ENCODE peak calls at places on chromosomes 12 and 14, in ten cellular contexts. K is lower leg skin, T is esophagus muscularis mucosa, B is ovary, U is fibroblast of lung, G is lung, A is left lung, N is Calu3, W is neural crest cell, F is body of pancreas. D is an unnamed sample.

GRCh38 chr12:92519284-92519683 is 183.5 kb upstream of the PLEKHG7 start:
- DNase-seq in T (no peak), U (no peak), G (no peak), K (no peak), N (no peak), W (no peak), A (no peak), F (no peak), B (no peak), D (no peak)

GRCh38 chr14:86712727-86713126 is 1182.8 kb downstream of the FLRT2 start:
- DNase-seq in T (no peak), N (no peak), F (no peak), W (no peak), U (no peak), A (no peak), B (no peak), K (no peak), G (no peak), D (no peak)

GRCh38 chr14:97713023-97713422 is 915.8 kb downstream of the VRK1 start:
- DNase-seq in U (no peak), A (no peak), N (no peak), G (no peak), B (no peak), K (no peak), T (no peak), F (no peak), W (no peak), D (no peak)

GRCh38 chr12:106021516-106021915 is 117.2 kb downstream of the NUAK1 start:
- DNase-seq in B (no peak), F (no peak), W (no peak), U (no peak), T (peak; percentile 47), G (no peak), A (no peak), K (no peak), N (no peak), D (no peak)

GRCh38 chr12:119822046-119822445 is 55.1 kb downstream of the CIT start:
- DNase-seq in B (no peak), N (no peak), A (no peak), W (no peak), G (no peak), K (no peak), T (no peak), U (no peak), F (no peak), D (no peak)

GRCh38 chr14:89479802-89480201 is 62.8 kb upstream of the FOXN3 start:
- DNase-seq in T (no peak), F (no peak), B (no peak), A (no peak), U (peak; percentile 9), G (no peak), N (no peak), K (no peak), W (no peak), D (no peak)

GRCh38 chr12:11765817-11766794 is 116.6 kb downstream of the ETV6 start:
- DNase-seq in F (peak; percentile 42), N (no peak), B (no peak), U (peak; percentile 79), A (peak; percentile 48), K (no peak), W (no peak), G (peak; percentile 32), T (no peak), D (peak; percentile 43)

GRCh38 chr14:105532735-105533141 is 6.4 kb downstream of the TMEM121 start:
- DNase-seq in T (no peak), U (peak; percentile 7), N (peak; percentile 50), K (no peak), W (peak; percentile 33), B (no peak), F (no peak), A (no peak), G (no peak), D (no peak)

GRCh38 chr12:68411371-68411770 is 79.2 kb upstream of the MDM1 start:
- DNase-seq in G (no peak), A (no peak), B (no peak), F (no peak), N (no peak), K (no peak), W (no peak), U (no peak), T (no peak), D (no peak)

GRCh38 chr14:21382886-21383847 is 652 bp downstream of the SUPT16H start:
- DNase-seq in N (peak; percentile 32), G (peak; percentile 42), A (peak; percentile 41), F (peak; percentile 38), W (peak; percentile 26), U (peak; percentile 45), T (no peak), B (peak; percentile 19), K (peak; percentile 91), D (peak; percentile 32)

GRCh38 chr12:88538250-88538649 is 42.0 kb downstream of the KITLG start:
- DNase-seq in U (no peak), T (no peak), A (no peak), B (no peak), W (no peak), N (no peak), K (no peak), F (no peak), G (no peak), D (no peak)

GRCh38 chr14:92994131-92994676 is 71.3 kb downstream of the CHGA start:
- DNase-seq in K (no peak), U (no peak), F (no peak), A (no peak), B (no peak), G (no peak), T (no peak), N (no peak), W (no peak), D (no peak)

GRCh38 chr12:131829351-131829794 is 1.2 kb downstream of the MMP17 start:
- DNase-seq in A (no peak), F (no peak), G (no peak), W (no peak), U (peak; percentile 22), N (no peak), T (no peak), B (peak; percentile 46), K (peak; percentile 89), D (no peak)

GRCh38 chr14:48398675-48399282 is 723.4 kb upstream of the MDGA2 start:
- DNase-seq in T (no peak), F (peak; percentile 32), U (peak; percentile 31), K (no peak), A (no peak), N (peak; percentile 6), B (no peak), W (peak; percentile 13), G (no peak), D (no peak)

GRCh38 chr14:58712357-58712756 is 74.6 kb downstream of the DACT1 start:
- DNase-seq in B (no peak), N (no peak), A (no peak), G (no peak), T (no peak), W (no peak), F (no peak), U (no peak), K (no peak), D (no peak)

DNA sequence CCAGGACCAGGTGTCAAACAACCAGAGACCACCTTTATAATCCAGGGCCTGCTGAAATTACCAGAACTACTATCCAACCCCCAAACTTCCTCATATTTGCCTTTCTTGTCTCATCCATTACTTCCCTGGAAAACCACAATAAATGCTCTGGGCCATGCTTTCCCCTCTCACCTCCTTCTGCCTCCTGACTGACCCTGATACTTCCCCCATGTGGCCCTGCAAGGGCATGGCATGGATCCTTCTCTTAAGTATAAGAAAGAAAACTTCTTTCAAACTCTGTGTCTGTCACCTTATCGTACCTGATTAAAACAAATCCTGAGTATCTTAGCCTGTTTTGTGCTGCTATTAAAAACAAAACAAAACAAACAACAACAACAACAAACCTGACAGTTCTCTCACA is 44.7 kb upstream of the CRACR2A start:
- DNase-seq in B (no peak), U (no peak), F (no peak), N (peak; percentile 7), W (no peak), T (no peak), G (no peak), A (no peak), K (no peak), D (no peak)
- TF ChIP-seq CTCF in B (no peak), U (peak; percentile 15), F (no peak), N (no peak), W (peak; percentile 43), T (no peak), G (no peak), A (no peak), K (no peak), D (no peak)

DNA sequence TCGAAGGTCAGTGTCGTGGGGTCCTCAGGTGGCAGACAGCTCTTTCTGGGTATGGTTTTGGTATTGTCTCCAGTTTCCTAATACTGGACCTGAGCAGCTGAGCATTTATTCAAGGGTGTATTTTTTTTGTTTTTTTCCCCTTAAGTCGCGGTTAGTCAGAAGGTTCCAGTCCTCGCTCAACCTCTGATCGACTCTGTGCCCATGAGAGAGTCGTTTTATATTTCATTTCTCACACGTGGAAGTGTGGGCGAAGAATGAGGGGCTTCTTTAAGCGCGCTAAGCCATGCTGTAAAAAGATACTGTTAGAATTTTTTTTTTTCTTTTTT is 499 bp downstream of the MIPOL1 start:
- DNase-seq in K (no peak), T (no peak), G (no peak), B (no peak), U (no peak), N (no peak), A (no peak), F (no peak), W (no peak), D (no peak)
- TF ChIP-seq CTCF in K (no peak), T (peak; percentile 55), G (no peak), B (no peak), U (no peak), N (no peak), A (no peak), F (no peak), W (no peak), D (no peak)

GRCh38 chr14:91372680-91373495 is 44.7 kb downstream of the CCDC88C start:
- DNase-seq in U (no peak), F (peak; percentile 64), N (no peak), G (no peak), A (no peak), W (no peak), T (no peak), B (no peak), K (no peak), D (no peak)
- TF ChIP-seq CTCF in U (no peak), F (no peak), N (no peak), G (no peak), A (no peak), W (no peak), T (no peak), B (no peak), K (no peak), D (no peak)

DNA sequence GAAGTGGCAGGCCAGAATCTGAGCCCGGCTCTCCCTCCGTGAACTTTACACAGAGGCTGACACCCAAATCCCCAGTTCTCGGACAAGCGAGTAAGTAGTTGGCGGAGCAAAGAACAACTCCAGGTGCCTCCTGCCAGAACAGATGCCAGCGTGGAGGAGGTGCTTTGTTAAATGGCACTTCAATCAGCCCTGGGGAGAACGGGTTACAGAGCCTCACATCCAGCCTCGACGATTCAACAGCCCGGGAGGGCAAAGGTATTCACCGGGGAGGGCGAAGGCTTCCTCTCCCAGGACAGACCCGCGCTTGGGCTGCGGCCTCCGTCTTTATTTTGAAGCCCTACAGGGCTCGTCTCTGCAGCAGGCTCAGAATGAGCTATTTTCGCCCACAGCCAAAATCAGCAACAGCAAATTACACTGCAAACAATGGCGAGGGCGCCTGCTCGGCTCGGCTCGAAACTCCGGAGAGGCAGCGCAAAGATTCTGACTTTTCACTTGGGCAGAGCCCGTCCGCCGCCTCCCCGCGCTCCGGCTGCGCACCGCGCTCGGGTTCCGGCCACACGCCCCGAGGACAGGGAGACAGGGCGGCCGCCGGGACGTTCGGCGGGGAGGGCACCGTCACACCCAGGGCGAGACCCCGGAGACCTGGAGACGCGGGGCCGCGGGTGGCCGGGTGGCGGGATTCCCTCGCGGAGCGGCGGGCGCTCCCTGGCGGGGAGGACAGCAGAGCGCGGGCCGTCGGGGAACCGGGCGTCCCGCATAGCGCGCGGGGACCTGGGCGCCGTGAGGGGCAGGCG is 811 bp downstream of the TMCC3 start:
- DNase-seq in K (no peak), N (peak; percentile 52), W (peak; percentile 41), F (peak; percentile 33), A (peak; percentile 56), B (peak; percentile 46), T (no peak), G (peak; percentile 36), U (peak; percentile 52), D (peak; percentile 72)
- TF ChIP-seq CTCF in K (no peak), N (peak; percentile 30), W (peak; percentile 58), F (no peak), A (no peak), B (peak; percentile 43), T (peak; percentile 50), G (no peak), U (peak; percentile 24), D (no peak)

D was measured in mesothelial cell of epicardium.